ENCODE peak calls at places on chromosomes 5 and 9, in nine cellular contexts. One of them, this sample, is unnamed.

GRCh38 chr5:38468978-38469706 is 87.3 kb downstream of the LIFR start:
- DNase-seq in aorta: peak
- DNase-seq in neural crest cell: no peak
- DNase-seq in heart left ventricle: peak
- DNase-seq in suprapubic skin: no peak
- DNase-seq in esophagus squamous epithelium: no peak
- DNase-seq in amniotic epithelial cell: peak
- DNase-seq in activated T-cell treated with anti-CD3 and anti-CD28 coated beads for 4 hours: no peak
- DNase-seq in astrocyte: no peak
- DNase-seq in this sample: peak

GRCh38 chr5:80223561-80223960 is 32.3 kb downstream of the SERINC5 start:
- DNase-seq in neural crest cell: no peak
- DNase-seq in aorta: no peak
- DNase-seq in esophagus squamous epithelium: no peak
- DNase-seq in heart left ventricle: no peak
- DNase-seq in astrocyte: no peak
- DNase-seq in amniotic epithelial cell: no peak
- DNase-seq in suprapubic skin: no peak
- DNase-seq in activated T-cell treated with anti-CD3 and anti-CD28 coated beads for 4 hours: no peak
- DNase-seq in this sample: no peak

GRCh38 chr5:69188811-69189161 is 597 bp upstream of the CENPH start:
- DNase-seq in aorta: no peak
- DNase-seq in neural crest cell: no peak
- DNase-seq in astrocyte: no peak
- DNase-seq in heart left ventricle: no peak
- DNase-seq in suprapubic skin: no peak
- DNase-seq in activated T-cell treated with anti-CD3 and anti-CD28 coated beads for 4 hours: no peak
- DNase-seq in esophagus squamous epithelium: no peak
- DNase-seq in amniotic epithelial cell: no peak
- DNase-seq in this sample: no peak

GRCh38 chr9:137715321-137715720 is 96.5 kb downstream of the EHMT1 start:
- DNase-seq in activated T-cell treated with anti-CD3 and anti-CD28 coated beads for 4 hours: no peak
- DNase-seq in amniotic epithelial cell: no peak
- DNase-seq in esophagus squamous epithelium: no peak
- DNase-seq in suprapubic skin: no peak
- DNase-seq in heart left ventricle: no peak
- DNase-seq in aorta: no peak
- DNase-seq in astrocyte: no peak
- DNase-seq in neural crest cell: no peak
- DNase-seq in this sample: no peak

GRCh38 chr5:1262381-1262780 is 32.5 kb downstream of the TERT start:
- DNase-seq in neural crest cell: no peak
- DNase-seq in heart left ventricle: no peak
- DNase-seq in esophagus squamous epithelium: no peak
- DNase-seq in suprapubic skin: no peak
- DNase-seq in aorta: no peak
- DNase-seq in activated T-cell treated with anti-CD3 and anti-CD28 coated beads for 4 hours: no peak
- DNase-seq in amniotic epithelial cell: peak
- DNase-seq in astrocyte: no peak
- DNase-seq in this sample: peak

GRCh38 chr5:17440766-17441165 is 57.3 kb upstream of the TAF11L2 start:
- DNase-seq in heart left ventricle: no peak
- DNase-seq in astrocyte: peak
- DNase-seq in amniotic epithelial cell: no peak
- DNase-seq in neural crest cell: no peak
- DNase-seq in aorta: no peak
- DNase-seq in activated T-cell treated with anti-CD3 and anti-CD28 coated beads for 4 hours: no peak
- DNase-seq in esophagus squamous epithelium: no peak
- DNase-seq in suprapubic skin: no peak
- DNase-seq in this sample: peak

GRCh38 chr5:178667685-178668084 is 40.8 kb upstream of the CLK4 start:
- DNase-seq in activated T-cell treated with anti-CD3 and anti-CD28 coated beads for 4 hours: no peak
- DNase-seq in amniotic epithelial cell: no peak
- DNase-seq in astrocyte: no peak
- DNase-seq in aorta: no peak
- DNase-seq in esophagus squamous epithelium: no peak
- DNase-seq in neural crest cell: no peak
- DNase-seq in suprapubic skin: no peak
- DNase-seq in heart left ventricle: no peak
- DNase-seq in this sample: no peak

GRCh38 chr5:134371834-134372340 is 518 bp downstream of the UBE2B start:
- DNase-seq in amniotic epithelial cell: peak
- DNase-seq in esophagus squamous epithelium: no peak
- DNase-seq in aorta: peak
- DNase-seq in suprapubic skin: peak
- DNase-seq in astrocyte: peak
- DNase-seq in heart left ventricle: peak
- DNase-seq in activated T-cell treated with anti-CD3 and anti-CD28 coated beads for 4 hours: peak
- DNase-seq in neural crest cell: peak
- DNase-seq in this sample: peak

GRCh38 chr5:40082313-40082712 is 597.4 kb upstream of the PTGER4 start:
- DNase-seq in amniotic epithelial cell: peak
- DNase-seq in esophagus squamous epithelium: no peak
- DNase-seq in heart left ventricle: no peak
- DNase-seq in neural crest cell: no peak
- DNase-seq in aorta: no peak
- DNase-seq in suprapubic skin: no peak
- DNase-seq in activated T-cell treated with anti-CD3 and anti-CD28 coated beads for 4 hours: no peak
- DNase-seq in astrocyte: no peak
- DNase-seq in this sample: no peak

GRCh38 chr9:117734082-117734481 is 29.9 kb downstream of the TLR4 start:
- DNase-seq in esophagus squamous epithelium: no peak
- DNase-seq in aorta: no peak
- DNase-seq in activated T-cell treated with anti-CD3 and anti-CD28 coated beads for 4 hours: no peak
- DNase-seq in astrocyte: no peak
- DNase-seq in heart left ventricle: no peak
- DNase-seq in amniotic epithelial cell: no peak
- DNase-seq in suprapubic skin: no peak
- DNase-seq in neural crest cell: no peak
- DNase-seq in this sample: no peak

GRCh38 chr9:69121155-69122085 is 52.7 kb upstream of the TJP2 start:
- DNase-seq in suprapubic skin: no peak
- DNase-seq in heart left ventricle: peak
- DNase-seq in neural crest cell: peak
- DNase-seq in astrocyte: no peak
- DNase-seq in esophagus squamous epithelium: no peak
- DNase-seq in aorta: peak
- DNase-seq in amniotic epithelial cell: no peak
- DNase-seq in activated T-cell treated with anti-CD3 and anti-CD28 coated beads for 4 hours: no peak
- DNase-seq in this sample: peak

GRCh38 chr5:84411832-84412605 is 27.3 kb upstream of the EDIL3 start:
- DNase-seq in aorta: no peak
- DNase-seq in esophagus squamous epithelium: no peak
- DNase-seq in activated T-cell treated with anti-CD3 and anti-CD28 coated beads for 4 hours: no peak
- DNase-seq in astrocyte: peak
- DNase-seq in amniotic epithelial cell: peak
- DNase-seq in heart left ventricle: no peak
- DNase-seq in suprapubic skin: no peak
- DNase-seq in neural crest cell: no peak
- DNase-seq in this sample: peak

GRCh38 chr9:35882265-35882848 is 12.2 kb upstream of the OR13J1 start:
- DNase-seq in suprapubic skin: peak
- DNase-seq in amniotic epithelial cell: peak
- DNase-seq in heart left ventricle: peak
- DNase-seq in aorta: peak
- DNase-seq in astrocyte: peak
- DNase-seq in neural crest cell: peak
- DNase-seq in esophagus squamous epithelium: no peak
- DNase-seq in activated T-cell treated with anti-CD3 and anti-CD28 coated beads for 4 hours: peak
- DNase-seq in this sample: peak

GRCh38 chr9:84330246-84330645 is 10.3 kb downstream of the SLC28A3 start:
- DNase-seq in astrocyte: no peak
- DNase-seq in neural crest cell: no peak
- DNase-seq in esophagus squamous epithelium: no peak
- DNase-seq in heart left ventricle: no peak
- DNase-seq in suprapubic skin: no peak
- DNase-seq in amniotic epithelial cell: no peak
- DNase-seq in aorta: no peak
- DNase-seq in activated T-cell treated with anti-CD3 and anti-CD28 coated beads for 4 hours: no peak
- DNase-seq in this sample: no peak

GRCh38 chr5:161863259-161863658 is 15.3 kb downstream of the GABRA1 start:
- DNase-seq in amniotic epithelial cell: no peak
- DNase-seq in neural crest cell: no peak
- DNase-seq in astrocyte: no peak
- DNase-seq in suprapubic skin: no peak
- DNase-seq in aorta: no peak
- DNase-seq in activated T-cell treated with anti-CD3 and anti-CD28 coated beads for 4 hours: no peak
- DNase-seq in heart left ventricle: no peak
- DNase-seq in esophagus squamous epithelium: no peak
- DNase-seq in this sample: no peak

GRCh38 chr9:129311638-129312037 is 133.6 kb upstream of the IER5L start:
- DNase-seq in neural crest cell: no peak
- DNase-seq in suprapubic skin: peak
- DNase-seq in amniotic epithelial cell: no peak
- DNase-seq in astrocyte: no peak
- DNase-seq in esophagus squamous epithelium: no peak
- DNase-seq in heart left ventricle: no peak
- DNase-seq in activated T-cell treated with anti-CD3 and anti-CD28 coated beads for 4 hours: no peak
- DNase-seq in aorta: peak
- DNase-seq in this sample: no peak

GRCh38 chr9:136865768-136866103 is 372 bp downstream of the EDF1 start:
- DNase-seq in amniotic epithelial cell: no peak
- DNase-seq in astrocyte: no peak
- DNase-seq in suprapubic skin: peak
- DNase-seq in neural crest cell: no peak
- DNase-seq in activated T-cell treated with anti-CD3 and anti-CD28 coated beads for 4 hours: no peak
- DNase-seq in heart left ventricle: no peak
- DNase-seq in esophagus squamous epithelium: no peak
- DNase-seq in aorta: no peak
- DNase-seq in this sample: no peak

GRCh38 chr9:130371196-130371966 is 73.4 kb upstream of the ASS1 start:
- DNase-seq in activated T-cell treated with anti-CD3 and anti-CD28 coated beads for 4 hours: no peak
- DNase-seq in suprapubic skin: no peak
- DNase-seq in aorta: no peak
- DNase-seq in astrocyte: peak
- DNase-seq in esophagus squamous epithelium: no peak
- DNase-seq in neural crest cell: no peak
- DNase-seq in amniotic epithelial cell: peak
- DNase-seq in heart left ventricle: no peak
- DNase-seq in this sample: no peak

GRCh38 chr5:151931260-151931659 is 6.6 kb upstream of the GLRA1 start:
- DNase-seq in astrocyte: no peak
- DNase-seq in aorta: no peak
- DNase-seq in amniotic epithelial cell: no peak
- DNase-seq in heart left ventricle: no peak
- DNase-seq in activated T-cell treated with anti-CD3 and anti-CD28 coated beads for 4 hours: no peak
- DNase-seq in neural crest cell: no peak
- DNase-seq in esophagus squamous epithelium: no peak
- DNase-seq in suprapubic skin: no peak
- DNase-seq in this sample: no peak

GRCh38 chr5:176737746-176738699 is 72.3 kb upstream of the UNC5A start:
- DNase-seq in astrocyte: no peak
- DNase-seq in esophagus squamous epithelium: no peak
- DNase-seq in amniotic epithelial cell: no peak
- DNase-seq in suprapubic skin: peak
- DNase-seq in neural crest cell: no peak
- DNase-seq in aorta: peak
- DNase-seq in activated T-cell treated with anti-CD3 and anti-CD28 coated beads for 4 hours: no peak
- DNase-seq in heart left ventricle: no peak
- DNase-seq in this sample: no peak